ENCODE peak calls at places on chromosomes 12 and 14, in ten cellular contexts. J is A549; Y is hepatocyte; S is neuronal stem cell; V is fibroblast of lung; N is cardiac muscle cell; Q is CD8-positive, alpha-beta memory T cell; D is left ventricle myocardium inferior; H is OCI-LY7; G is coronary artery. B is an unnamed sample.
A peak's percentile ranks its signal among the peaks of the same experiment; 100 is the strongest.

GRCh38 chr14:29030970-29031369 is 264.4 kb downstream of the FOXG1 start:
- DNase-seq in J (no peak), Y (no peak), S (no peak), V (no peak), N (no peak), Q (no peak), D (no peak), H (no peak), G (no peak), B (no peak)

GRCh38 chr12:1212529-1212928 is 221.5 kb downstream of the ERC1 start:
- DNase-seq in J (no peak), Y (no peak), S (no peak), V (no peak), N (peak; percentile 48), Q (no peak), D (no peak), H (no peak), G (no peak), B (no peak)

GRCh38 chr12:16121953-16122352 is 155.5 kb downstream of the SLC15A5 start:
- DNase-seq in J (no peak), Y (no peak), S (no peak), V (no peak), N (no peak), Q (no peak), D (no peak), H (no peak), G (no peak), B (no peak)

GRCh38 chr14:82710257-82710841 is 1176.7 kb upstream of the SEL1L start:
- DNase-seq in J (peak; percentile 13), Y (peak; percentile 81), S (peak; percentile 56), V (peak; percentile 75), N (peak; percentile 68), Q (no peak), D (no peak), H (peak; percentile 54), G (no peak), B (peak; percentile 32)

GRCh38 chr12:53221203-53222076 is 10.6 kb downstream of the RARG start:
- DNase-seq in J (peak; percentile 69), Y (peak; percentile 93), S (peak; percentile 78), V (peak; percentile 61), N (peak; percentile 85), Q (no peak), D (peak; percentile 81), H (peak; percentile 65), G (peak; percentile 87), B (peak; percentile 83)

GRCh38 chr14:88868558-88869159 is 44.2 kb downstream of the TTC8 start:
- DNase-seq in J (no peak), Y (peak; percentile 19), S (no peak), V (peak; percentile 43), N (peak; percentile 8), Q (no peak), D (no peak), H (peak; percentile 21), G (no peak), B (no peak)

GRCh38 chr14:88613552-88614010 is 50.7 kb downstream of the ZC3H14 start:
- DNase-seq in J (no peak), Y (peak; percentile 70), S (no peak), V (peak; percentile 34), N (no peak), Q (no peak), D (no peak), H (no peak), G (no peak), B (no peak)

GRCh38 chr12:57738661-57739237 is at the start of gene AGAP2:
- DNase-seq in J (no peak), Y (no peak), S (no peak), V (no peak), N (peak; percentile 48), Q (no peak), D (no peak), H (no peak), G (no peak), B (no peak)

GRCh38 chr12:87116778-87117177 is 860.6 kb upstream of the MGAT4C start:
- DNase-seq in J (no peak), Y (no peak), S (no peak), V (no peak), N (peak; percentile 25), Q (no peak), D (no peak), H (no peak), G (no peak), B (no peak)

GRCh38 chr12:80901661-80902060 is 36.1 kb downstream of the LIN7A start:
- DNase-seq in J (no peak), Y (no peak), S (no peak), V (no peak), N (no peak), Q (no peak), D (no peak), H (no peak), G (no peak), B (no peak)

GRCh38 chr12:72432037-72432604 is 160.0 kb downstream of the TRHDE start:
- DNase-seq in J (no peak), Y (peak; percentile 67), S (no peak), V (no peak), N (no peak), Q (no peak), D (no peak), H (no peak), G (no peak), B (peak; percentile 7)

GRCh38 chr12:102484732-102485069 is 4.3 kb upstream of the IGF1 start:
- DNase-seq in J (no peak), Y (no peak), S (no peak), V (no peak), N (no peak), Q (no peak), D (no peak), H (no peak), G (no peak), B (no peak)

GRCh38 chr14:85344847-85345591 is 184.9 kb upstream of the FLRT2 start:
- DNase-seq in J (no peak), Y (no peak), S (no peak), V (no peak), N (no peak), Q (no peak), D (no peak), H (no peak), G (no peak), B (no peak)

GRCh38 chr12:47742253-47742825 is 16.3 kb downstream of the RAPGEF3 start:
- DNase-seq in J (peak; percentile 63), Y (peak; percentile 39), S (no peak), V (peak; percentile 30), N (no peak), Q (peak; percentile 49), D (peak; percentile 51), H (peak; percentile 67), G (no peak), B (peak; percentile 51)

GRCh38 chr12:86660488-86661171 is 404.4 kb upstream of the MGAT4C start:
- DNase-seq in J (peak; percentile 31), Y (no peak), S (no peak), V (peak; percentile 70), N (no peak), Q (no peak), D (no peak), H (no peak), G (no peak), B (no peak)

GRCh38 chr14:50062438-50063039 is 53.8 kb downstream of the VCPKMT start:
- DNase-seq in J (peak; percentile 72), Y (peak; percentile 86), S (no peak), V (peak; percentile 71), N (peak; percentile 22), Q (peak; percentile 79), D (no peak), H (peak; percentile 91), G (no peak), B (no peak)
- H3K27ac ChIP-seq in J (peak overlapping the region; percentile 90), Y (peak overlapping the region; percentile 94), S (no peak overlapping the region), V (peak overlapping the region; percentile 95), N (peak overlapping the region; percentile 56), Q (peak overlapping the region; percentile 93), D (no peak overlapping the region), H (peak overlapping the region; percentile 93), G (peak overlapping the region; percentile 77), B (no peak overlapping the region)

DNA sequence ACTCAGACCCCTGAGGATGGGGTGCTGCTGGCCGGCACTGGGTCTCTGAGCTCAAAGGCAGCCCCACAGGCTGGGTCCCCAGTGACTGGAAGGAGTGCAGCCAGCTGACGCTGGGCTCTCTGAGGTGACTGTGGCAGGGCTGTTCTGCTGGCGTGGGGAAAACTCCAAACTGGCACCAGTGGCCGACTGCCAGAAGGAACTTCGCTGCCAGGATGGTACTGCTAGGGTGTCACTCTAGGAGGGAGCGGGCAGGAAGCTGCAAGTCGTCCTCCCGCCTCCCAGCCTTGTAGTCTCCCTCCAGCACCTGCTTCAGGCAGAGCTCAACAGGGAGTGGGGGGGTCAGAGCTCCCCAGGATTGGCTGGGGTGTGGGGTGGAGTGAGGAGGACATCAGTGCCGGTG is 41.3 kb downstream of the CDC42BPB start:
- DNase-seq in J (no peak), Y (no peak), S (no peak), V (no peak), N (no peak), Q (no peak), D (peak; percentile 26), H (no peak), G (no peak), B (peak; percentile 55)
- H3K27ac ChIP-seq in J (no peak overlapping the region), Y (no peak overlapping the region), S (no peak overlapping the region), V (no peak overlapping the region), N (no peak overlapping the region), Q (no peak overlapping the region), D (no peak overlapping the region), H (no peak overlapping the region), G (no peak overlapping the region), B (no peak overlapping the region)

DNA sequence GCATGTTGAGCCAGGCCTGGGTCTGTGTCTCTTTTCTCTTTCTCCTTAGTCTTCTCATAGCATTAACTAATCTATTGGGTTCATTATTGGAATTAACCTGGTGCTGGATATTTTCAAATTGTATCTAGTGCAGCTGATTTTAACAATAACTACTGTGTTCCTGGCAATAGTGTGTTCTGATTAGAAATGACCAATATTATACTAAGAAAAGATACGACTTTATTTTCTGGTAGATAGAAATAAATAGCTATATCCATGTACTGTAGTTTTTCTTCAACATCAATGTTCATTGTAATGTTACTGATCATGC is 3.0 kb downstream of the FOS start:
- DNase-seq in J (no peak), Y (no peak), S (no peak), V (no peak), N (no peak), Q (no peak), D (no peak), H (no peak), G (no peak), B (no peak)
- H3K27ac ChIP-seq in J (no peak overlapping the region), Y (no peak overlapping the region), S (no peak overlapping the region), V (no peak overlapping the region), N (no peak overlapping the region), Q (no peak overlapping the region), D (no peak overlapping the region), H (no peak overlapping the region), G (peak overlapping the region; percentile 100), B (no peak overlapping the region)

DNA sequence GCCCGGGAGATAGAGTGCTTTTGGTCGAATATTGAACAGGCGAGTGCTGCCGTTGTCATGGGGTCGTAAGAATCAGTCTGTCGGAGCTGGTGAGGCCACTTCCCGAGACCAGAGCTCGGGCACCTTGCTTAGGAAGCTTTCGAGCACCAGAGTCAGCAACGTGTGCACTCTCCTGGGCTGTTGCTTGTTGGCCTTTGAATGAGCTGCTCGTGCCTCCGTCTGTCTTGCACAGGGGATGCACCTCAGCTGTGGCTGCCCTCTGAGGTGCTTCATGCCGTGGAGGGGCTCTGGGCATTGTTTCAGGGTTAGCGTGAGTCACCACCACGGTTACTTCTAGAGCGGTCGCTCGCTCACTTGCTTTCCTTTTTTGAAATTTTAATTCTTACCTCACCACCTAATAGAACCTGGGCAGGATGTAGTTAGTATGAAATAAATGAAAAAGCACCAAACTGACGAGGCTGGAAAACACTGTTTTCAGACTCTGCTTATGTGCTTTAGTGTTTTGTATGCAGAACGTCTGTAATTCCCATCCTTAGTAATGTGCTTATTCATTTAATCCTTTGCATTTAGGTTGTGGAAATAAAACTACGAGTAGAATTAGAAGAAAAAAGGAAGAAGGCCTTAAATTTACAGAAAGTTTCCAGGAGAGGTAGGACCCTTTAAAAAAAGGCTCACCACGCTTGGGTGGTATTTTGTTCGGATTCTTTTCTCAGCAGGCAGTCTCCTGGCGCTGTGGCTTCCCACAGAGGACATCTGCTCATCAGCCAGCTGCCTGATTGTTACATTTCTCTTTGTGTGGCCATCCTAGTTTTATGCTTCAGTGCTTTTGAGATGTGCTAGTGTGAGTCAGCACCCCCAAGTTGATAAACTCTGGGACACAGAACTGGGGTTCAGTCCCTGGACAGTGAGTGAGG is 40.6 kb downstream of the EP400 start:
- DNase-seq in J (no peak), Y (no peak), S (peak; percentile 77), V (no peak), N (no peak), Q (no peak), D (no peak), H (no peak), G (no peak), B (no peak)
- H3K27ac ChIP-seq in J (no peak overlapping the region), Y (no peak overlapping the region), S (peak overlapping the region; percentile 93), V (no peak overlapping the region), N (no peak overlapping the region), Q (no peak overlapping the region), D (no peak overlapping the region), H (no peak overlapping the region), G (no peak overlapping the region), B (no peak overlapping the region)

B was measured in heart left ventricle.